ENCODE peak calls at places on chromosomes 6 and 20, in four cellular contexts. One of them, this sample, is unnamed.

GRCh38 chr6:14440215-14440890 is 322.8 kb downstream of the CD83 start:
- DNase-seq in fibroblast of lung: no peak
- DNase-seq in left cardiac atrium: no peak
- DNase-seq in activated CD8-positive, alpha-beta memory T cell treated with anti-CD3 and anti-CD28 coated beads for 4 hours: no peak
- DNase-seq in this sample: no peak

GRCh38 chr20:39676857-39677351 is 714.8 kb downstream of the DHX35 start:
- DNase-seq in fibroblast of lung: no peak
- DNase-seq in left cardiac atrium: no peak
- DNase-seq in activated CD8-positive, alpha-beta memory T cell treated with anti-CD3 and anti-CD28 coated beads for 4 hours: no peak
- DNase-seq in this sample: peak; percentile 47

GRCh38 chr20:23052904-23053303 is 3.4 kb upstream of the THBD start:
- DNase-seq in fibroblast of lung: no peak
- DNase-seq in left cardiac atrium: no peak
- DNase-seq in activated CD8-positive, alpha-beta memory T cell treated with anti-CD3 and anti-CD28 coated beads for 4 hours: no peak
- DNase-seq in this sample: no peak

GRCh38 chr6:64520050-64520449 is 884.4 kb downstream of the PHF3 start:
- DNase-seq in fibroblast of lung: peak; percentile 96
- DNase-seq in left cardiac atrium: no peak
- DNase-seq in activated CD8-positive, alpha-beta memory T cell treated with anti-CD3 and anti-CD28 coated beads for 4 hours: no peak
- DNase-seq in this sample: peak; percentile 69

GRCh38 chr6:33983109-33983475 is 162.8 kb downstream of the GRM4 start:
- DNase-seq in fibroblast of lung: no peak
- DNase-seq in left cardiac atrium: no peak
- DNase-seq in activated CD8-positive, alpha-beta memory T cell treated with anti-CD3 and anti-CD28 coated beads for 4 hours: no peak
- DNase-seq in this sample: no peak

GRCh38 chr6:151958332-151958731 is 150.8 kb downstream of the ESR1 start:
- DNase-seq in fibroblast of lung: no peak
- DNase-seq in left cardiac atrium: no peak
- DNase-seq in activated CD8-positive, alpha-beta memory T cell treated with anti-CD3 and anti-CD28 coated beads for 4 hours: no peak
- DNase-seq in this sample: no peak

GRCh38 chr6:5752282-5752681 is 254.4 kb downstream of the NRN1 start:
- DNase-seq in fibroblast of lung: peak; percentile 73
- DNase-seq in left cardiac atrium: no peak
- DNase-seq in activated CD8-positive, alpha-beta memory T cell treated with anti-CD3 and anti-CD28 coated beads for 4 hours: no peak
- DNase-seq in this sample: peak; percentile 7

GRCh38 chr6:82624251-82624650 is 260.6 kb downstream of the TPBG start:
- DNase-seq in fibroblast of lung: no peak
- DNase-seq in left cardiac atrium: no peak
- DNase-seq in activated CD8-positive, alpha-beta memory T cell treated with anti-CD3 and anti-CD28 coated beads for 4 hours: no peak
- DNase-seq in this sample: no peak

This sample was measured in endothelial cell of umbilical vein.